ENCODE peak calls at places on chromosome 1, in eight cellular contexts. One of them, this sample, is unnamed.

GRCh38 chr1:145926706-145927072 is 595 bp downstream of the RBM8A start:
- DNase-seq in esophagus squamous epithelium: no peak
- DNase-seq in SJCRH30: no peak
- DNase-seq in iPS-NIHi11: no peak
- DNase-seq in NCI-H2081: peak
- DNase-seq in EH: no peak
- DNase-seq in AG04450: no peak
- DNase-seq in upper lobe of right lung: no peak
- DNase-seq in this sample: no peak

GRCh38 chr1:184017226-184017787 is 20.2 kb downstream of the COLGALT2 start:
- DNase-seq in esophagus squamous epithelium: no peak
- DNase-seq in upper lobe of right lung: no peak
- DNase-seq in NCI-H2081: no peak
- DNase-seq in AG04450: no peak
- DNase-seq in SJCRH30: no peak
- DNase-seq in iPS-NIHi11: no peak
- DNase-seq in EH: no peak
- DNase-seq in this sample: no peak

GRCh38 chr1:150987928-150988327 is 5.8 kb downstream of the ANXA9 start:
- DNase-seq in upper lobe of right lung: no peak
- DNase-seq in EH: no peak
- DNase-seq in NCI-H2081: peak
- DNase-seq in SJCRH30: no peak
- DNase-seq in iPS-NIHi11: no peak
- DNase-seq in esophagus squamous epithelium: no peak
- DNase-seq in AG04450: no peak
- DNase-seq in this sample: no peak

GRCh38 chr1:40763742-40764532 is 19.6 kb upstream of the KCNQ4 start:
- DNase-seq in esophagus squamous epithelium: no peak
- DNase-seq in upper lobe of right lung: no peak
- DNase-seq in NCI-H2081: no peak
- DNase-seq in AG04450: no peak
- DNase-seq in SJCRH30: no peak
- DNase-seq in iPS-NIHi11: no peak
- DNase-seq in EH: no peak
- DNase-seq in this sample: no peak

GRCh38 chr1:40317394-40318074 is 448 bp upstream of the COL9A2 start:
- DNase-seq in esophagus squamous epithelium: no peak
- DNase-seq in SJCRH30: no peak
- DNase-seq in AG04450: no peak
- DNase-seq in iPS-NIHi11: no peak
- DNase-seq in EH: no peak
- DNase-seq in upper lobe of right lung: no peak
- DNase-seq in NCI-H2081: no peak
- DNase-seq in this sample: no peak

GRCh38 chr1:160116277-160117147 is 953 bp downstream of the ATP1A2 start:
- DNase-seq in SJCRH30: peak
- DNase-seq in iPS-NIHi11: no peak
- DNase-seq in upper lobe of right lung: no peak
- DNase-seq in NCI-H2081: no peak
- DNase-seq in esophagus squamous epithelium: no peak
- DNase-seq in EH: no peak
- DNase-seq in AG04450: no peak
- DNase-seq in this sample: peak

GRCh38 chr1:247487057-247487456 is 29.2 kb upstream of the OR2B11 start:
- DNase-seq in iPS-NIHi11: peak
- DNase-seq in EH: peak
- DNase-seq in esophagus squamous epithelium: no peak
- DNase-seq in AG04450: peak
- DNase-seq in NCI-H2081: peak
- DNase-seq in SJCRH30: peak
- DNase-seq in upper lobe of right lung: no peak
- DNase-seq in this sample: peak

GRCh38 chr1:88595355-88595754 is 88.7 kb upstream of the PKN2 start:
- DNase-seq in SJCRH30: peak
- DNase-seq in AG04450: peak
- DNase-seq in NCI-H2081: peak
- DNase-seq in iPS-NIHi11: peak
- DNase-seq in upper lobe of right lung: no peak
- DNase-seq in esophagus squamous epithelium: no peak
- DNase-seq in EH: peak
- DNase-seq in this sample: peak

GRCh38 chr1:2335721-2336475 is 55.5 kb downstream of the MORN1 start:
- DNase-seq in upper lobe of right lung: no peak
- DNase-seq in AG04450: no peak
- DNase-seq in iPS-NIHi11: no peak
- DNase-seq in EH: no peak
- DNase-seq in esophagus squamous epithelium: no peak
- DNase-seq in NCI-H2081: no peak
- DNase-seq in SJCRH30: peak
- DNase-seq in this sample: no peak

This sample was measured in mesenchymal stem cell.